ENCODE peak calls at places on chromosomes 2 and 18, in seven cellular contexts. T is kidney tubule cell; J is PC-3; G is nephron progenitor cell; Z is stimulated activated CD8-positive, alpha-beta memory T cell treated with anti-CD3 and anti-CD28 coated beads, Interleukin-15, amount 100 ng/mL, for 1 hour; W is heart left ventricle; F is body of pancreas. A is an unnamed sample.

GRCh38 chr18:43068781-43069180 is 46.7 kb downstream of the RIT2 start:
- DNase-seq in T (no peak), J (no peak), G (no peak), Z (no peak), W (no peak), F (no peak), A (no peak)

GRCh38 chr2:183078163-183078466 is 432 bp upstream of the DUSP19 start:
- DNase-seq in W (peak), F (no peak), T (no peak), J (no peak), G (no peak), Z (no peak), A (no peak)

GRCh38 chr2:69695850-69696216 is 46.1 kb upstream of the ANXA4 start:
- DNase-seq in Z (no peak), G (no peak), J (peak), T (no peak), W (no peak), F (no peak), A (no peak)

GRCh38 chr2:24827321-24828261 is 34.4 kb downstream of the CENPO start:
- DNase-seq in G (peak), F (peak), Z (peak), T (peak), J (peak), W (peak), A (peak)

GRCh38 chr2:225429718-225430117 is 30.2 kb downstream of the NYAP2 start:
- DNase-seq in G (peak), Z (no peak), T (peak), F (peak), W (no peak), J (no peak), A (peak)

GRCh38 chr18:39173022-39173421 is 1607.4 kb upstream of the CELF4 start:
- DNase-seq in J (peak), F (no peak), T (peak), G (no peak), W (no peak), Z (no peak), A (peak)

GRCh38 chr2:231530099-231531085 is at the start of gene NMUR1:
- DNase-seq in W (peak), T (peak), F (peak), Z (peak), G (peak), J (peak), A (no peak)

GRCh38 chr2:32246911-32247310 is 17.8 kb downstream of the NLRC4 start:
- DNase-seq in T (peak), J (peak), G (no peak), F (peak), Z (no peak), W (no peak), A (peak)

GRCh38 chr2:167342769-167343168 is 454.5 kb downstream of the XIRP2 start:
- DNase-seq in W (no peak), Z (no peak), J (peak), T (no peak), G (no peak), F (no peak), A (no peak)

GRCh38 chr2:181581534-181581933 is 75.4 kb downstream of the CERKL start:
- DNase-seq in W (no peak), Z (no peak), F (peak), G (no peak), T (no peak), J (peak), A (peak)

GRCh38 chr2:36329251-36329650 is 26.3 kb upstream of the CRIM1 start:
- DNase-seq in J (no peak), T (peak), G (no peak), Z (no peak), F (no peak), W (no peak), A (no peak)

GRCh38 chr2:222287862-222288479 is 10.8 kb downstream of the PAX3 start:
- DNase-seq in F (no peak), W (no peak), G (no peak), Z (no peak), T (no peak), J (no peak), A (no peak)

GRCh38 chr2:1455466-1455865 is 42.2 kb downstream of the TPO start:
- DNase-seq in Z (no peak), W (no peak), T (peak), G (no peak), F (no peak), J (peak), A (peak)

GRCh38 chr2:219248845-219249202 is 3.5 kb downstream of the STK16 start:
- DNase-seq in T (no peak), J (no peak), G (no peak), F (no peak), W (no peak), Z (no peak), A (no peak)

A was measured in bronchial epithelial cell.